ENCODE peak calls at places on chromosomes 3 and 15, in seven cellular contexts. U is breast epithelium, R is fibroblast of lung, P is IMR-90, Y is PC-3, X is HCT116, B is cardiac muscle cell. T is an unnamed sample.

GRCh38 chr3:196636369-196637349 is 2.8 kb upstream of the NRROS start:
- DNase-seq in U (no peak), R (no peak), P (no peak), Y (no peak), X (no peak), B (no peak), T (no peak)

GRCh38 chr15:35857812-35858211 is 311.8 kb upstream of the DPH6 start:
- DNase-seq in U (no peak), R (no peak), P (no peak), Y (no peak), X (no peak), B (peak; percentile 11), T (no peak)

GRCh38 chr3:184200825-184201224 is 14.8 kb downstream of the ABCF3 start:
- DNase-seq in U (no peak), R (no peak), P (no peak), Y (no peak), X (no peak), B (no peak), T (no peak)

GRCh38 chr3:113219605-113220300 is 8.4 kb downstream of the BOC start:
- DNase-seq in U (no peak), R (no peak), P (no peak), Y (no peak), X (no peak), B (no peak), T (no peak)

GRCh38 chr3:100042577-100042981 is 71.7 kb downstream of the FILIP1L start:
- DNase-seq in U (no peak), R (peak; percentile 89), P (peak; percentile 64), Y (peak; percentile 85), X (no peak), B (peak; percentile 91), T (no peak)

GRCh38 chr15:82810061-82810862 is 834 bp downstream of the WHAMM start:
- DNase-seq in U (peak; percentile 28), R (peak; percentile 69), P (peak; percentile 50), Y (peak; percentile 39), X (no peak), B (peak; percentile 77), T (no peak)

GRCh38 chr3:126546013-126546412 is 12.7 kb downstream of the C3orf22 start:
- DNase-seq in U (no peak), R (no peak), P (no peak), Y (no peak), X (no peak), B (no peak), T (no peak)

GRCh38 chr15:28892789-28893610 is 7.2 kb downstream of the APBA2 start:
- DNase-seq in U (no peak), R (peak; percentile 60), P (peak; percentile 75), Y (no peak), X (no peak), B (peak; percentile 31), T (no peak)

GRCh38 chr15:39969871-39970270 is 36.0 kb downstream of the EIF2AK4 start:
- DNase-seq in U (no peak), R (peak; percentile 31), P (peak; percentile 6), Y (no peak), X (peak; percentile 4), B (peak; percentile 84), T (peak; percentile 78)

GRCh38 chr15:100114100-100114499 is 227.7 kb downstream of the ADAMTS17 start:
- DNase-seq in U (peak; percentile 57), R (peak; percentile 92), P (peak; percentile 92), Y (no peak), X (no peak), B (peak; percentile 98), T (no peak)
- H3K27ac ChIP-seq in U (peak overlapping the region; percentile 58), R (peak overlapping the region; percentile 41), P (peak overlapping the region; percentile 57), Y (no peak overlapping the region), X (no peak overlapping the region), B (peak overlapping the region; percentile 88), T (no peak overlapping the region)

GRCh38 chr3:139538733-139539132 is 809 bp downstream of the RBP1 start:
- DNase-seq in U (peak; percentile 26), R (peak; percentile 78), P (peak; percentile 53), Y (no peak), X (no peak), B (peak; percentile 63), T (no peak)

GRCh38 chr3:139537795-139538538 is 1.6 kb downstream of the RBP1 start:
- DNase-seq in U (no peak), R (no peak), P (no peak), Y (no peak), X (peak; percentile 57), B (no peak), T (no peak)

GRCh38 chr3:139540686-139541085 is 1.1 kb upstream of the RBP1 start:
- DNase-seq in U (no peak), R (no peak), P (no peak), Y (no peak), X (no peak), B (no peak), T (no peak)

GRCh38 chr3:139541156-139541897 is 1.8 kb upstream of the RBP1 start:
- DNase-seq in U (no peak), R (no peak), P (no peak), Y (no peak), X (no peak), B (no peak), T (no peak)

DNA sequence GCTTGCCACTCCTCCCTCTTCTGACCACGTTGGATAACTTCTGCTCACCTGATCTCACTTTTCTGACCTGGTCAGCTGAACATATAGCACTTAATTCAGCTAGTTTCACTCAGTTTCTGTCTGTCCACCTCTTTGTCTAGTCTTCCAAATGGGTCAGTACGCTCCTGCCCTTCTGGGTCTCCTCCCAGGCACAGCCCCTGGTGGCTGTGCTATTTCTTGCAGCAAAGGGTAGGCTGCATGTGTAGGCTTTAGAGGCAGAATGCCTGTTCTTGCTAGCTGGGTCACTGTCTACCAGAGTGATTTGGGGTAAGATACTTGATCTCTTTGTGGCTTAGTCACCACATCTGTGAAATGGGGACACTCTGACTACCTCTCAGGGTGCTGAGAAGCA is 2.4 kb upstream of the RBP1 start:
- DNase-seq in U (no peak), R (no peak), P (no peak), Y (no peak), X (no peak), B (no peak), T (no peak)
- TF ChIP-seq CTCF in U (no peak), R (no peak), P (no peak), Y (no peak), X (peak; percentile 39), B (no peak), T (no peak)

DNA sequence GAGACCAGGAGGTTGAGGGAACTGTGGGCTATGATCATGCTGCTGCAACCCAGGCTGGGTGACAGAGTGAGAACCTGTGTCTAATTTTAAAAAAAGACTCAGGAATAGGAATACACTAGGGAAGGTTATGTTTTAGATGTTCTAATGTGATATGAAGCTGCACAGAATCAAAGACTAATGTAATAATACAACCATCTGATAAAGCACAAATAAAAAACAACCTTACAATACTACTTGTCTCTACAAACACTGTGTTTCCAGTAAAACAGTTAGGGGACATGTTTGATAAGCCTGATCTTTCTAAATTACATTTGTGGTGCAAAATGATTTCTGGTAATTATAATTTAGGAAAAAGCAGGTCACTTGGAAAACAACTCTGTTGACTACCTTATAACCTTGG is 56.7 kb downstream of the RBMS3 start:
- DNase-seq in U (no peak), R (no peak), P (no peak), Y (no peak), X (no peak), B (no peak), T (no peak)
- H3K27ac ChIP-seq in U (no peak overlapping the region), R (no peak overlapping the region), P (no peak overlapping the region), Y (no peak overlapping the region), X (no peak overlapping the region), B (no peak overlapping the region), T (no peak overlapping the region)

DNA sequence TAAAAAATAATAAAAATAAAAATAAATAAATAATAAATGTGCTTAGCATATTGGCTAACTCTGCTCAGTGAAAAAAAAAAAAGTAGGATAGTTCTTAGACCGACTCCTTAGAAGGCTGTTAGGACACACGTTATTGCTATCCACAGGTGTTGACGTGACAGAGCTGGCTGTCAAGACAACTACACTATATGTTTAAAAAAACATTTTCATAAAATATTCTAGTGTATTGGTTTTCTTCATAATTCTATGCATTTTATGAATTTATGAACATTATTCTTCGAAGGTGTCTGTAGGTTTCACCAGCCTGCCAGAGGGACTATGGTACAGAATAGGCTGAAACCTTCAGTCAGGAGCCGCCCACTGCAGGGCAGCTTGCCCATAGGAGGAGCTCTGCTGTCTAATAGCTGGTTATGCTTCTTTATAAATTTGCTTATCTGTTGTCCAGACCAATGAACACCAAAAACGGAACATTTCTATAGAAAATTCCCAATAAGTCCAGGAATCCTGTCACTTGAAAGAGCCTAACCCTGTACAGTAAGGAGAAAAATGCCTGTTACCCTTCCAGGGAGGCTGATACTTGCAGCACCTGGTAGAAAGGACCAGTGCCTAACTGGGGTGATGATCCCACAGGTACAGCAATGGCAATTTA is 9.1 kb downstream of the TM4SF1 start:
- DNase-seq in U (no peak), R (peak; percentile 17), P (peak; percentile 59), Y (peak; percentile 41), X (no peak), B (no peak), T (no peak)
- TF ChIP-seq CTCF in U (no peak), R (no peak), P (no peak), Y (peak; percentile 34), X (peak; percentile 13), B (no peak), T (no peak)